ENCODE peak calls at places on chromosomes 2 and 18, in nine cellular contexts. R is GM20000; Q is coronary artery; Y is CD8-positive, alpha-beta T cell; G is PC-9; X is HCT116; F is stomach; K is heart right ventricle; A is endodermal cell. C is an unnamed sample.

GRCh38 chr18:44733069-44733753 is 52.5 kb downstream of the SETBP1 start:
- DNase-seq in R (no peak), K (no peak), Q (no peak), G (peak; percentile 76), A (no peak), F (no peak), Y (no peak), X (no peak), C (no peak)

GRCh38 chr2:231138699-231139098 is 13.9 kb upstream of the HTR2B start:
- DNase-seq in Q (no peak), X (no peak), A (no peak), R (no peak), K (no peak), F (no peak), Y (no peak), G (no peak), C (no peak)

GRCh38 chr2:121778736-121779487 is 23.5 kb downstream of the TSN start:
- DNase-seq in Q (no peak), Y (no peak), G (no peak), X (no peak), R (no peak), K (no peak), A (no peak), F (no peak), C (no peak)

GRCh38 chr18:41642756-41643155 is 312.3 kb upstream of the PIK3C3 start:
- DNase-seq in A (no peak), F (no peak), X (no peak), K (no peak), Q (no peak), R (no peak), Y (no peak), G (no peak), C (no peak)

GRCh38 chr2:173614265-173614930 is 259.7 kb downstream of the CDCA7 start:
- DNase-seq in Q (no peak), Y (no peak), G (no peak), R (no peak), A (no peak), F (no peak), K (no peak), X (no peak), C (no peak)

GRCh38 chr2:99974275-99974674 is 168.1 kb downstream of the AFF3 start:
- DNase-seq in F (no peak), Q (no peak), G (no peak), R (no peak), X (no peak), A (no peak), K (no peak), Y (no peak), C (no peak)

GRCh38 chr2:27308359-27308875 is at the start of gene UCN:
- DNase-seq in A (peak; percentile 92), Y (no peak), G (no peak), X (no peak), Q (no peak), F (no peak), R (no peak), K (peak; percentile 44), C (no peak)

GRCh38 chr2:234048049-234048448 is 2.5 kb upstream of the SPP2 start:
- DNase-seq in A (no peak), K (no peak), R (no peak), Y (no peak), Q (no peak), X (no peak), G (no peak), F (no peak), C (no peak)

DNA sequence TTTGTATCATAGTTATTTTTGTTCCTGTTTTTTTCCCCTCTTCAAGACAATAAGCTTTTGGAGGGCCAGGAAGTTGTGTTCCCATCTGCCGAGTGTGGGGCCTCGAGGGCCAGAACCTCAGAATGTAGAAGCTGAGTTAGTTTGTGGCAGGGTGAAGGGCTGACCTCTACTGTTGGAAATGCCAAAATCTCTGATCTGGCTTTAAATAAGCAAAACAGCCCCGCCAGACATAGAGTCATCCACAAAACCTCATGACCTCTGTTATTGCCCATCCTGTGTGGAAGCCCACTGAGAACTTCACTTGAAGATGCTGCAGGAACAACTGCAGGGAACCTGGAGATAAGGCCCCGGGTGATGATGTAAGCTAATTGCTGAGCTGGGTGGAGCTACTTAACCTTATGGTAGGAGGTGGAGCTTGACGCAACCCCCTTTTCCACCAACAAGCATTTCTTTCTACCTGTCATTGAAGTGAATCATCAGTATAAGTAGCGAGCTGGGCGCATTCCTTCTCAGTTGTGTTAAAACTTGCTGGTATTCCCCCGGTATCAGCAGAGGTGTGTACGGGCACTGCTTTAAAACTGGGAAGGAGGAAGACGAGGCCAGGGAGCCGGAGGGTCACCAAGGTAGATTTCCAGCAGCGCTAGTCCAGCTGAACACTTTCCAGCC is 177.2 kb downstream of the NEDD4L start:
- DNase-seq in R (no peak), A (peak; percentile 89), X (peak; percentile 90), K (no peak), G (peak; percentile 93), F (peak; percentile 84), Q (no peak), Y (no peak), C (no peak)
- TF ChIP-seq CTCF in R (no peak), A (no peak), X (peak; percentile 13), K (no peak), G (no peak), F (no peak), Q (no peak), Y (no peak), C (no peak)

GRCh38 chr2:150188801-150189200 is 298.7 kb downstream of the RND3 start:
- DNase-seq in G (no peak), Q (no peak), R (no peak), X (no peak), F (no peak), A (no peak), K (no peak), Y (no peak), C (no peak)

GRCh38 chr2:150190546-150190945 is 296.9 kb downstream of the RND3 start:
- DNase-seq in K (no peak), A (no peak), F (no peak), X (no peak), R (no peak), Q (no peak), G (no peak), Y (no peak), C (no peak)

GRCh38 chr2:150192701-150193100 is 294.8 kb downstream of the RND3 start:
- DNase-seq in Y (no peak), R (no peak), F (no peak), A (no peak), G (no peak), Q (no peak), X (no peak), K (no peak), C (no peak)

GRCh38 chr2:150191349-150191748 is 296.1 kb downstream of the RND3 start:
- DNase-seq in Q (no peak), A (no peak), F (no peak), X (no peak), G (no peak), K (no peak), Y (no peak), R (no peak), C (no peak)

GRCh38 chr2:150188177-150188576 is 299.3 kb downstream of the RND3 start:
- DNase-seq in Q (no peak), A (no peak), K (no peak), X (no peak), Y (no peak), G (peak; percentile 68), F (no peak), R (no peak), C (no peak)
- TF ChIP-seq CTCF in Q (no peak), A (no peak), K (no peak), X (no peak), Y (no peak), G (no peak), F (no peak), R (no peak), C (peak; percentile 42)

GRCh38 chr2:209460151-209460761 is 36.4 kb downstream of the MAP2 start:
- DNase-seq in X (no peak), R (no peak), Y (no peak), K (no peak), F (no peak), G (no peak), A (no peak), Q (no peak), C (no peak)

GRCh38 chr2:209463835-209464234 is 40.0 kb downstream of the MAP2 start:
- DNase-seq in Y (no peak), X (no peak), Q (no peak), F (no peak), G (no peak), A (no peak), R (no peak), K (no peak), C (no peak)

GRCh38 chr2:209459359-209459758 is 35.5 kb downstream of the MAP2 start:
- DNase-seq in G (no peak), F (no peak), K (no peak), A (no peak), Q (no peak), R (no peak), Y (no peak), X (no peak), C (no peak)

GRCh38 chr2:209458018-209458979 is 34.5 kb downstream of the MAP2 start:
- DNase-seq in Q (no peak), A (no peak), F (no peak), X (no peak), K (no peak), G (no peak), R (no peak), Y (no peak), C (no peak)

GRCh38 chr2:209463226-209463625 is 39.4 kb downstream of the MAP2 start:
- DNase-seq in X (no peak), R (no peak), Q (no peak), Y (no peak), F (no peak), G (no peak), A (no peak), K (no peak), C (no peak)
- TF ChIP-seq CTCF in X (peak; percentile 39), R (no peak), Q (no peak), Y (no peak), F (no peak), G (peak; percentile 15), A (peak; percentile 68), K (no peak), C (peak; percentile 32)

GRCh38 chr2:128717758-128718710 is 399.4 kb upstream of the HS6ST1 start:
- DNase-seq in K (no peak), G (no peak), A (no peak), F (no peak), X (no peak), Y (no peak), R (no peak), Q (peak; percentile 41), C (peak; percentile 80)

GRCh38 chr2:128722469-128722868 is 403.8 kb upstream of the HS6ST1 start:
- DNase-seq in Q (no peak), A (no peak), R (no peak), X (no peak), Y (no peak), G (no peak), F (no peak), K (no peak), C (no peak)

GRCh38 chr2:128724547-128724946 is 405.9 kb upstream of the HS6ST1 start:
- DNase-seq in X (no peak), Y (no peak), Q (no peak), G (no peak), A (no peak), R (no peak), K (no peak), F (no peak), C (peak; percentile 65)

GRCh38 chr2:128716371-128716770 is 397.7 kb upstream of the HS6ST1 start:
- DNase-seq in G (no peak), Y (no peak), A (no peak), X (no peak), F (no peak), K (no peak), R (no peak), Q (peak; percentile 36), C (peak; percentile 64)

GRCh38 chr2:128720440-128721022 is 401.9 kb upstream of the HS6ST1 start:
- DNase-seq in Q (no peak), Y (no peak), A (no peak), R (no peak), K (no peak), G (no peak), X (no peak), F (no peak), C (no peak)
- TF ChIP-seq CTCF in Q (no peak), Y (no peak), A (peak; percentile 58), R (no peak), K (no peak), G (peak; percentile 35), X (peak; percentile 22), F (no peak), C (peak; percentile 14)